ENCODE peak calls at places on chromosomes 2 and 18, in four cellular contexts. R is K562, N is HepG2, H is H1. T is an unnamed sample.
A peak's percentile ranks its signal among the peaks of the same experiment; 100 is the strongest.

GRCh38 chr2:113831156-113831555 is 58.7 kb upstream of the ACTR3 start:
- DNase-seq in N (no peak), H (no peak), R (peak; percentile 30), T (peak; percentile 50)

GRCh38 chr2:109109342-109109741 is 19.7 kb upstream of the SH3RF3 start:
- DNase-seq in N (no peak), H (no peak), R (no peak), T (no peak)

GRCh38 chr2:39266906-39267434 is 23.2 kb upstream of the CDKL4 start:
- DNase-seq in H (no peak), N (no peak), R (no peak), T (no peak)

GRCh38 chr2:6864938-6865345 is 765 bp downstream of the CMPK2 start:
- DNase-seq in H (peak; percentile 69), N (no peak), R (no peak), T (no peak)

GRCh38 chr18:78352905-78353304 is 626.7 kb upstream of the SALL3 start:
- DNase-seq in R (no peak), H (peak; percentile 52), N (no peak), T (no peak)

GRCh38 chr18:50944245-50944917 is 23.5 kb upstream of the ELAC1 start:
- DNase-seq in R (no peak), H (no peak), N (no peak), T (no peak)

GRCh38 chr18:3597159-3597977 is 147.4 kb downstream of the TGIF1 start:
- DNase-seq in N (no peak), H (no peak), R (no peak), T (no peak)

GRCh38 chr18:44060197-44060596 is 620.5 kb upstream of the SETBP1 start:
- DNase-seq in H (no peak), N (no peak), R (no peak), T (no peak)

GRCh38 chr2:6986251-6986893 is 69.2 kb downstream of the RNF144A start:
- DNase-seq in H (no peak), N (no peak), R (peak; percentile 19), T (peak; percentile 17)

DNA sequence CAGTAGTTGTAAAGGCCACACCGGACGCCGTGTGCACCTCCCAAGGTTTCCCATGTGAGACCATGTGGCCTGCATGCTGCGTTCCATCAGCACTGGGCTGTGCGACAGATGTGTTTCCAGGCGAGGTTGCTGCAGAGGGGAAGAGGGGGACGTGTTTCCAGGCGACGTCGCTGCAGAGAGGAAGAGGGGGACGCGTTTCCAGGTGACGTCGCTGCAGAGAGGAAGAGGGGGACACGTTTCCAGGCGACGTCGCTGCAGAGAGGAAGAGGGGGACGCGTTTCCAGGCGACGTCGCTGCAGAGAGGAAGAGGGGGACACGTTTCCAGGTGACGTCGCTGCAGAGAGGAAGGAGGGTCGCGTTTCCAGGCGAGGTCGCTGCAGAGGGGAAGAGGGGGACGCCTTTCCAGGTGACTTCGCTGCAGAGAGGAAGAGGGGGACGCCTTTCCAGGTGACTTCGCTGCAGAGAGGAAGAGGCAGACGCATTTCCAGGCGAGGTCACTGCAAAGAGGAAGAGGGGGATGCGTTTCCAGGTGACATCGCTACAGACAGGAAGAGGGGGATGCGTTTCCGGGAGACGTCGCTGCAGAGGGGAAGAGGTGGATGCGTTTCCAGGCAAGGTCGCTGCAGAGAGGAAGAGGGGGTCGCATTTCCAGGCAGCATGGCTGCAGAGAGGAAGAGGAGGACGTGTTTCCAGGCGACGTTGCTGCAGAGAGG is 24.5 kb downstream of the NFATC1 start:
- DNase-seq in N (no peak), R (no peak), H (no peak), T (no peak)
- TF ChIP-seq PHF8 in N (no peak), R (no peak), H (no peak), T (no peak)

DNA sequence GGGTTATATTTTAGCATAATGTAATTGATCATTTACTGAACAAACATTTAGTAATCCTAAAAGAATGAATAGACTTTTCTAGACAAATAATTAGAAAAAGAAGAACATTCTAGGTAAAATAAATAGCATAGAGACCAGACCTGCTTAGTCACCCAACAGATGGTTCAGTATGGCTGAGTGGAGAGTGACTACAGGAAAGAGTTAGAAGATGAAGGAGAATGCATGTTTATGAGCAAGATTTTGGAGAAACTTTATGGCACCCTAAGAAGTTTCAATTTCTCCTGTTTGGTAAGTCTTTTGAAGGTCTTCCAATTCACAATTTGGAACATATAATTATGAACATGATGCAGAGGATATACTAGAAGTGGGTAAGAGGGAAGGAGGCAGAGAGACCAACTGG is 32.9 kb downstream of the FAP start:
- DNase-seq in H (no peak), R (no peak), N (no peak), T (no peak)
- TF ChIP-seq RAD21 in H (no peak), R (no peak), N (no peak), T (no peak)

GRCh38 chr18:35306588-35307250 is 16.7 kb upstream of the ZSCAN30 start:
- DNase-seq in N (no peak), R (no peak), H (no peak), T (no peak)
- H3K9me3 ChIP-seq in N (peaks cover 71% of the 10 kb centered on the region), R (peaks cover 36% of the 10 kb centered on the region), H (peaks cover 45% of the 10 kb centered on the region), T (peaks cover 93% of the 10 kb centered on the region)

DNA sequence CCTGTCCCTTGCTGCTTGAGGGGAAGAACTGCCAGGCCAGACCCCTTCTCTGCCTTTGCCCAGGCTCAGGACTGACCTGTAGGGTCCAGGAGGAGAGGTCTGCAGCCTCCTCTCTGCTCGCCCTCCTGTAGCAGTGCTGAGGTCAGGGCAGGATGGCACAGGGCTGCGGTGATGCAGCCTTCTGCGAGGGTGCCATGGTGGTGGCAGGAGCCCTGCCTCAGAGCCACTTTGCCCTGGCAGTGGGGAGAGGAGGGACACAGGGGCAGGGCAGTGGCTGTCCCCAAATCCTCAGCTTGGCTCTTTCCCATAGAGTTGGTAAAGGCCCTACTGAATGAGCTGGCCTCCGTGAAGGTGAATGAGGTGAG is 884 bp downstream of the PROM2 start:
- DNase-seq in R (no peak), N (no peak), H (no peak), T (no peak)
- TF ChIP-seq PHF8 in R (no peak), N (no peak), H (no peak), T (no peak)

DNA sequence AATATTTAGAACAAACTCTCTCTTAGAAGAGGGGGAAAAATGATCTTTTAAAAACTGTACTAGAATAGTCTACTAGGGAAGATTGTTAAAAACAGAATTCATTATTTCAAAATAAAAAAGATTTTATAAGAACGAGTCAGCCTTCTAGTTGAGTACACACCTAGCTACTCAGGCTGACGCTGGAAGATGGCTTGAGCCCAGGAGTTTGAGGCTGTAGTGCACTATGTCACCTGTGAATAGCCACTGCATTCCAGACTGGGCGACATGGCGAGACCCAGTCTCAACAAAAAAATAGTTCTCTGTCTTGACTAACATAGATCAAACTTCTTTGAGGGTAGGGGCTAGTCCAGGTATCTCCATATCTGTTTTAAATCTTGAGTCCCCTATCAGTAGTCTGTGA is 33.9 kb downstream of the ERLEC1 start:
- DNase-seq in R (no peak), H (no peak), N (no peak), T (no peak)
- TF ChIP-seq RAD21 in R (no peak), H (no peak), N (no peak), T (no peak)

T was measured in A549.